ENCODE peak calls at places on chromosomes 3 and 15, in eight cellular contexts. M is CD8-positive, alpha-beta memory T cell; T is GM23338; E is foreskin keratinocyte; N is hepatocyte; P is spleen; V is colonic mucosa; D is endothelial cell of umbilical vein. O is an unnamed sample. For H3K4me1 and H3K27me3, the result is how much of the 10 kb centered on the place peaks cover.

GRCh38 chr3:30689202-30689641 is 82.8 kb downstream of the TGFBR2 start:
- DNase-seq in T (no peak), E (peak), D (peak), M (no peak), V (peak), P (no peak), N (peak), O (no peak)

GRCh38 chr3:21913791-21914190 is 162.8 kb upstream of the ZNF385D start:
- DNase-seq in N (no peak), M (no peak), T (no peak), D (no peak), P (no peak), E (no peak), V (no peak), O (no peak)

GRCh38 chr15:41492597-41493204 is 973 bp upstream of the ITPKA start:
- DNase-seq in V (no peak), D (no peak), E (no peak), P (no peak), N (no peak), T (peak), M (no peak), O (no peak)

GRCh38 chr3:128196645-128197044 is 43.4 kb downstream of the EEFSEC start:
- DNase-seq in T (peak), N (no peak), V (no peak), P (no peak), D (no peak), E (no peak), M (no peak), O (no peak)

GRCh38 chr15:100092034-100092433 is 249.7 kb downstream of the ADAMTS17 start:
- DNase-seq in D (no peak), E (no peak), V (no peak), T (no peak), M (no peak), P (peak), N (no peak), O (peak)

GRCh38 chr3:138449490-138449889 is 15.1 kb downstream of the ESYT3 start:
- DNase-seq in E (no peak), D (no peak), P (peak), T (no peak), V (no peak), M (no peak), N (no peak), O (no peak)

GRCh38 chr3:101962055-101962454 is 112.7 kb downstream of the NFKBIZ start:
- DNase-seq in D (no peak), V (no peak), M (no peak), N (no peak), E (no peak), P (no peak), T (no peak), O (no peak)

GRCh38 chr15:96326551-96327154 is 3.8 kb upstream of the NR2F2 start:
- DNase-seq in M (no peak), P (no peak), E (peak), T (peak), N (peak), V (peak), D (peak), O (no peak)

GRCh38 chr3:84522893-84523292 is 435.9 kb upstream of the CADM2 start:
- DNase-seq in M (no peak), E (no peak), D (no peak), N (no peak), T (no peak), P (no peak), V (no peak), O (no peak)

GRCh38 chr15:55694652-55695150 is 48.3 kb downstream of the PRTG start:
- DNase-seq in V (peak), P (no peak), N (peak), T (peak), D (peak), M (no peak), E (no peak), O (no peak)

GRCh38 chr15:61050844-61051569 is 178.1 kb downstream of the RORA start:
- DNase-seq in D (no peak), N (no peak), P (no peak), E (no peak), M (no peak), T (no peak), V (no peak), O (no peak)

GRCh38 chr15:34812369-34812768 is 17.0 kb upstream of the ACTC1 start:
- DNase-seq in V (no peak), D (no peak), N (no peak), M (no peak), E (peak), P (no peak), T (no peak), O (no peak)

GRCh38 chr15:26724381-26724780 is 48.5 kb downstream of the GABRB3 start:
- DNase-seq in N (no peak), E (no peak), D (no peak), M (no peak), V (no peak), P (no peak), T (no peak), O (no peak)

GRCh38 chr15:23866832-23867231 is 179.7 kb upstream of the NDN start:
- DNase-seq in V (no peak), D (no peak), N (peak), P (no peak), E (no peak), T (peak), M (no peak), O (no peak)

GRCh38 chr15:74825895-74826294 is 532 bp upstream of the CPLX3 start:
- DNase-seq in T (no peak), M (no peak), D (no peak), V (no peak), N (no peak), P (no peak), E (no peak), O (no peak)

GRCh38 chr3:159664011-159664410 is 324.6 kb upstream of the IL12A start:
- DNase-seq in V (no peak), T (no peak), E (peak), P (no peak), M (no peak), N (no peak), D (no peak), O (no peak)

GRCh38 chr3:114178770-114179368 is at the start of gene DRD3:
- DNase-seq in N (peak), P (no peak), M (no peak), T (peak), D (peak), V (no peak), E (peak), O (no peak)

GRCh38 chr3:71488391-71488809 is 95.1 kb downstream of the FOXP1 start:
- DNase-seq in E (no peak), N (no peak), D (peak), V (no peak), M (no peak), T (no peak), P (no peak), O (no peak)

GRCh38 chr3:87410110-87410509 is 133.7 kb upstream of the POU1F1 start:
- DNase-seq in E (no peak), V (no peak), T (no peak), P (no peak), N (no peak), D (no peak), M (no peak), O (no peak)

GRCh38 chr3:32109256-32109655 is 2.8 kb downstream of the GPD1L start:
- DNase-seq in N (peak), P (no peak), D (peak), T (peak), E (no peak), V (peak), M (no peak), O (peak)

GRCh38 chr15:88636654-88637053 is 2.2 kb upstream of the ISG20 start:
- DNase-seq in D (no peak), V (no peak), P (peak), N (no peak), E (no peak), M (no peak), T (no peak), O (no peak)

GRCh38 chr3:39157359-39157758 is 4.0 kb upstream of the CSRNP1 start:
- DNase-seq in D (no peak), P (no peak), V (no peak), M (no peak), E (no peak), N (no peak), T (no peak), O (no peak)

GRCh38 chr15:42270551-42270950 is 2.5 kb upstream of the GANC start:
- DNase-seq in D (no peak), T (no peak), N (no peak), V (no peak), P (no peak), E (no peak), M (no peak), O (no peak)

GRCh38 chr3:4987374-4988296 is 8.4 kb downstream of the BHLHE40 start:
- DNase-seq in N (no peak), P (no peak), T (no peak), E (no peak), V (no peak), D (no peak), M (no peak), O (no peak)

GRCh38 chr3:59289836-59290235 is 240.0 kb upstream of the CFAP20DC start:
- DNase-seq in E (peak), N (no peak), M (no peak), V (no peak), P (no peak), D (no peak), T (no peak), O (no peak)

GRCh38 chr3:10223676-10224639 is 24.3 kb upstream of the TATDN2 start:
- DNase-seq in D (no peak), N (no peak), T (no peak), P (peak), V (no peak), M (peak), E (no peak), O (no peak)

GRCh38 chr3:150118219-150118618 is 147.5 kb upstream of the PFN2 start:
- DNase-seq in N (no peak), V (no peak), M (no peak), D (no peak), T (no peak), E (no peak), P (no peak), O (no peak)

GRCh38 chr15:85137507-85138175 is 156.0 kb downstream of the PDE8A start:
- DNase-seq in N (no peak), E (no peak), D (no peak), M (no peak), V (no peak), T (no peak), P (no peak), O (no peak)

GRCh38 chr3:127970966-127971592 is 56.0 kb downstream of the KBTBD12 start:
- DNase-seq in P (no peak), N (peak), T (peak), E (peak), D (peak), V (peak), M (no peak), O (no peak)

GRCh38 chr3:13357074-13357473 is 63.0 kb downstream of the NUP210 start:
- DNase-seq in V (no peak), T (no peak), M (no peak), D (no peak), N (no peak), P (no peak), E (no peak), O (no peak)

DNA sequence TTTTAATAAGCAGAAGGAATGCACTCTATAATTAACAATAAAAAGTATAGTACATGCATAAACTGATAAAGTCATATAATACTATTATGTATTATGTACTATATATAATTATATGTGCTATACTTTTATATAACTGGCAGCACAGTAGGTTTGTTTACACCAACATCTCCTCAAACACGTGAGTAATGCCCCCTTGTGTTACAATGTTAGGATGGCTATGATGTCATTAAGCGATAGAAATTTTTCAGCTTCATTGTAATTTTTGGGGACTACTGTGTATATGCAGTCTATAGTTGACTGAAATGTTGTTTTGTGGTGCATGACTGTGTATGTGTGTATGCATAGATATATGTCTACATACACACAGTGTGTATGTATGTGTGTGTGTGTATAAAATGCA is 100.6 kb downstream of the SLMAP start:
- DNase-seq in N (peak), E (no peak), T (peak), D (peak), P (no peak), M (no peak), V (no peak), O (no peak)
- H3K27ac ChIP-seq in N (no peak), E (no peak), T (no peak), D (no peak), P (no peak), M (no peak), V (no peak), O (no peak)

GRCh38 chr3:46280105-46280797 is 38.0 kb downstream of the CCR3 start:
- DNase-seq in N (peak), P (no peak), V (no peak), E (peak), M (peak), D (no peak), T (no peak), O (peak)
- H3K4me1 ChIP-seq in N (under half), P (under half), V (under half), E (under half), M (half or more), D (under half), T (under half), O (under half)

GRCh38 chr15:80523746-80524145 is 119.6 kb downstream of the ARNT2 start:
- DNase-seq in V (no peak), P (no peak), T (no peak), E (no peak), D (no peak), N (no peak), M (no peak), O (no peak)

GRCh38 chr15:80527961-80528360 is 123.8 kb downstream of the ARNT2 start:
- DNase-seq in E (no peak), D (no peak), T (no peak), M (no peak), V (no peak), N (no peak), P (no peak), O (no peak)

GRCh38 chr15:80527406-80527805 is 123.2 kb downstream of the ARNT2 start:
- DNase-seq in V (no peak), P (no peak), T (no peak), M (no peak), N (no peak), E (no peak), D (no peak), O (no peak)

GRCh38 chr15:80526556-80527340 is 122.6 kb downstream of the ARNT2 start:
- DNase-seq in D (no peak), N (no peak), T (no peak), E (no peak), M (no peak), P (no peak), V (no peak), O (no peak)

GRCh38 chr15:80525853-80526252 is 121.7 kb downstream of the ARNT2 start:
- DNase-seq in N (no peak), T (no peak), E (no peak), V (no peak), M (no peak), P (no peak), D (no peak), O (no peak)
- H3K27me3 ChIP-seq in N (under half), T (under half), E (under half), V (under half), M (under half), P (under half), D (under half), O (under half)

DNA sequence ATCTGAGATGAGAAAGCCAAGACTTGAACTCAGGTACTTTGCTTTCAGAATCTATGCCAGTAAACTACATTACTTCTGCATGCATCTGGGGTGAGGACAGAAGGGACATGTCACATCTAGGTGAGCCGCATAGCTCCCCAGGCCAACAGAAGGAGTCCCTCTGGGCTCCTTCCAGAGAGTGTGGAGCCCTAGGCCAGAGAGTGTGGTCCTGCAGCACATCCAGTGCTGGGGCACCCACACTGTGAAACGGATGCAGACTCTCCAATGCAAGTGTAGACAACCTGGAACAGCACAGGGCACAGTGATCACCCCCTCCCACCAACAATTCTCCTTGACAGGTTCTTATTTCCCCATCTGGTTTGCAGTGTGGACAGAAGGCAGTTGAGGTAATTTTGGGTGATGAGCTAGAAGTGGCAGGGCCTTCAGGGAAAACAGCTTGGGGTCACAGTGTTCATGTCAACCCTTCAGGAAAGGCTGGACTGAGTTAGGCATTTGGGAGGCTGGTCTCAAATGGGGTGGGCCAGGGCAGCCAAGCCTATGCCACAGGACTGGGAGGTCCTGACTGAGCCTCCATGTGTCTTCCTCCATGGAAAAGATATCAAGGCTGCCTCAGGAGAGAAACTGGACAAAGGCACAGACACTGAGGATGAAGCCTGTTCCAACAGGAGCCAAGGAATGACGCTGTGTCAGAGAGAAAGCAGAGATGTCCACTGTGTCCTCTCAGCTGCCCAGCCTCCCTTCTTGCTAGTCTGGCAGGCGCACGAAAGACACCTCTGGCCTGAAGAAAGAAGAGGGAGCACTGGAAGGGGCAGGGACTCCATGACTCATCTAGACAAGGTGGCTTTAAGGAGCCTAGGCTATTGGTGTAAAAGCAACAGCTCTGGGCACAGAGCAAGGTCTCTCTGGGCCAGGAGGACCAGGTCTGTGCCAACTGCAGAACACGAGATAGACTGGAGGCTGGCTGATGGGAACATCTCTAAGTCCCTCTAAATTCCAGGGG is 1.7 kb downstream of the PLCD1 start:
- DNase-seq in M (no peak), D (no peak), V (no peak), E (no peak), N (peak), P (no peak), T (no peak), O (no peak)
- H3K27ac ChIP-seq in M (no peak), D (no peak), V (no peak), E (no peak), N (no peak), P (no peak), T (no peak), O (no peak)

GRCh38 chr15:58443291-58443690 is 11.5 kb downstream of the LIPC start:
- DNase-seq in T (no peak), V (no peak), D (no peak), E (no peak), N (no peak), P (no peak), M (no peak), O (no peak)
- H3K4me1 ChIP-seq in T (under half), V (under half), D (under half), E (under half), N (under half), P (under half), M (under half), O (under half)